ENCODE peak calls at places on chromosomes 12 and 14, in ten cellular contexts. S, E, K, H, A, C, O, V, Q and L are unnamed samples.

GRCh38 chr12:22287056-22287455 is 47.5 kb downstream of the ST8SIA1 start:
- DNase-seq in O (no peak), S (no peak), V (no peak), A (no peak), H (no peak), C (no peak), E (no peak), Q (no peak), K (no peak), L (no peak)

GRCh38 chr14:44384093-44384492 is 123.0 kb downstream of the FSCB start:
- DNase-seq in V (no peak), S (no peak), Q (no peak), H (no peak), E (no peak), C (no peak), O (no peak), A (no peak), K (no peak), L (no peak)

GRCh38 chr14:20209595-20209994 is 13.9 kb upstream of the OR11H6 start:
- DNase-seq in K (no peak), E (no peak), S (no peak), O (no peak), C (no peak), V (no peak), Q (no peak), H (no peak), A (no peak), L (no peak)

GRCh38 chr14:50475460-50475859 is 56.9 kb downstream of the MAP4K5 start:
- DNase-seq in V (no peak), A (no peak), E (no peak), O (no peak), K (no peak), H (no peak), Q (no peak), S (no peak), C (no peak), L (no peak)

GRCh38 chr14:49768301-49769121 is 558 bp downstream of the KLHDC2 start:
- DNase-seq in A (peak; percentile 62), H (peak; percentile 49), V (peak; percentile 28), C (peak; percentile 43), O (peak; percentile 47), K (no peak), S (peak; percentile 21), Q (peak; percentile 50), E (peak; percentile 70), L (no peak)

GRCh38 chr14:86363576-86363975 is 833.6 kb downstream of the FLRT2 start:
- DNase-seq in Q (no peak), V (no peak), H (no peak), O (no peak), C (no peak), A (peak; percentile 21), K (no peak), S (no peak), E (no peak), L (no peak)

GRCh38 chr12:110501722-110502448 is at the start of the genes RAD9B and VPS29:
- DNase-seq in V (peak; percentile 96), C (peak; percentile 96), A (peak; percentile 92), S (peak; percentile 80), H (peak; percentile 95), O (peak; percentile 97), E (peak; percentile 98), Q (peak; percentile 95), K (peak; percentile 93), L (peak; percentile 99)

GRCh38 chr12:132150780-132151144 is 6.5 kb downstream of the NOC4L start:
- DNase-seq in V (no peak), Q (no peak), K (no peak), H (no peak), C (no peak), A (no peak), E (no peak), S (no peak), O (no peak), L (no peak)

GRCh38 chr14:94827711-94828505 is 58.0 kb upstream of the GSC start:
- DNase-seq in C (no peak), H (no peak), V (no peak), E (peak; percentile 67), A (no peak), S (no peak), O (no peak), Q (no peak), K (no peak), L (no peak)

GRCh38 chr12:109092484-109093021 is 719 bp downstream of the ALKBH2 start:
- DNase-seq in E (no peak), O (no peak), A (no peak), V (no peak), Q (no peak), H (no peak), S (no peak), K (no peak), C (no peak), L (no peak)

GRCh38 chr12:51678086-51678724 is 87.2 kb downstream of the SCN8A start:
- DNase-seq in H (peak; percentile 1), E (no peak), Q (peak; percentile 37), V (no peak), K (no peak), S (peak; percentile 30), A (peak; percentile 49), O (no peak), C (peak; percentile 66), L (no peak)

GRCh38 chr14:42174357-42174756 is 567.7 kb downstream of the LRFN5 start:
- DNase-seq in E (no peak), C (no peak), S (no peak), K (peak; percentile 99), Q (no peak), V (no peak), O (no peak), H (no peak), A (no peak), L (peak; percentile 92)

GRCh38 chr12:93387780-93388179 is 10.1 kb downstream of the NUDT4 start:
- DNase-seq in K (no peak), S (no peak), C (peak; percentile 46), H (no peak), Q (no peak), E (no peak), A (no peak), V (no peak), O (no peak), L (no peak)

GRCh38 chr12:19199322-19199721 is 69.8 kb downstream of the PLEKHA5 start:
- DNase-seq in C (no peak), S (no peak), H (no peak), K (no peak), A (no peak), O (no peak), V (no peak), Q (no peak), E (no peak), L (no peak)

GRCh38 chr12:131454418-131455217 is 256.3 kb upstream of the SFSWAP start:
- DNase-seq in K (no peak), C (peak; percentile 73), S (peak; percentile 67), O (no peak), Q (peak; percentile 74), E (peak; percentile 52), A (peak; percentile 90), H (no peak), V (no peak), L (no peak)

GRCh38 chr14:98926151-98926550 is 345.8 kb downstream of the BCL11B start:
- DNase-seq in C (no peak), K (no peak), E (no peak), V (no peak), A (no peak), S (no peak), Q (no peak), O (peak; percentile 58), H (no peak), L (no peak)

GRCh38 chr12:30774599-30774998 is 19.8 kb upstream of the CAPRIN2 start:
- DNase-seq in H (no peak), A (no peak), E (no peak), Q (no peak), S (no peak), C (no peak), K (no peak), O (no peak), V (no peak), L (no peak)

GRCh38 chr12:128791395-128792322 is 32.1 kb downstream of the SLC15A4 start:
- DNase-seq in K (no peak), O (no peak), C (no peak), A (no peak), E (no peak), V (no peak), Q (no peak), S (no peak), H (no peak), L (no peak)

GRCh38 chr14:36070056-36071043 is 106.2 kb downstream of the PTCSC3 start:
- DNase-seq in C (peak; percentile 32), O (peak; percentile 1), E (peak; percentile 49), H (peak; percentile 20), K (peak; percentile 99), Q (peak; percentile 75), S (peak; percentile 2), V (peak; percentile 27), A (peak; percentile 38), L (peak; percentile 29)